ENCODE peak calls at places on chromosomes 5 and 9, in five cellular contexts. R is BJ, G is dorsolateral prefrontal cortex, V is tibial artery, L is endothelial cell. Z is an unnamed sample.

GRCh38 chr5:3382151-3382550 is 213.5 kb upstream of the IRX1 start:
- DNase-seq in R (no peak), G (no peak), V (no peak), L (no peak), Z (no peak)

GRCh38 chr5:131265318-131265803 is 1.5 kb downstream of the CDC42SE2 start:
- DNase-seq in R (no peak), G (no peak), V (no peak), L (no peak), Z (no peak)

GRCh38 chr9:104177003-104177611 is 83.0 kb downstream of the SMC2 start:
- DNase-seq in R (no peak), G (no peak), V (no peak), L (no peak), Z (no peak)

GRCh38 chr9:69168709-69169217 is 5.3 kb upstream of the TJP2 start:
- DNase-seq in R (no peak), G (no peak), V (no peak), L (no peak), Z (no peak)

GRCh38 chr9:105405514-105406131 is 42.2 kb upstream of the FSD1L start:
- DNase-seq in R (no peak), G (no peak), V (no peak), L (no peak), Z (no peak)

GRCh38 chr5:96245401-96246091 is 187.5 kb downstream of the PCSK1 start:
- DNase-seq in R (no peak), G (no peak), V (no peak), L (no peak), Z (no peak)

GRCh38 chr5:102865510-102866314 is 110.6 kb downstream of the PAM start:
- DNase-seq in R (peak), G (peak), V (peak), L (peak), Z (peak)

GRCh38 chr5:110386782-110387181 is 339.7 kb downstream of the TMEM232 start:
- DNase-seq in R (peak), G (no peak), V (no peak), L (no peak), Z (no peak)

GRCh38 chr5:119088438-119088837 is 17.6 kb downstream of the DMXL1 start:
- DNase-seq in R (no peak), G (no peak), V (no peak), L (no peak), Z (no peak)

GRCh38 chr5:77180167-77181081 is 30.1 kb upstream of the PDE8B start:
- DNase-seq in R (no peak), G (peak), V (peak), L (peak), Z (no peak)

GRCh38 chr9:94780516-94780950 is 54.0 kb downstream of the AOPEP start:
- DNase-seq in R (no peak), G (no peak), V (no peak), L (no peak), Z (peak)

GRCh38 chr5:59732806-59733205 is 160.7 kb downstream of the PDE4D start:
- DNase-seq in R (no peak), G (no peak), V (no peak), L (no peak), Z (no peak)

GRCh38 chr5:90558344-90559192 is at the start of gene ADGRV1:
- DNase-seq in R (no peak), G (peak), V (no peak), L (peak), Z (peak)

GRCh38 chr5:159208508-159209437 is 580 bp downstream of the RNF145 start:
- DNase-seq in R (no peak), G (no peak), V (no peak), L (peak), Z (peak)

GRCh38 chr5:72445969-72446368 is 61.2 kb downstream of the ZNF366 start:
- DNase-seq in R (no peak), G (no peak), V (no peak), L (no peak), Z (no peak)

GRCh38 chr5:102863764-102864560 is 108.9 kb downstream of the PAM start:
- DNase-seq in R (no peak), G (no peak), V (no peak), L (no peak), Z (no peak)

GRCh38 chr5:161763571-161763970 is 78.0 kb downstream of the GABRA6 start:
- DNase-seq in R (no peak), G (no peak), V (no peak), L (no peak), Z (no peak)

GRCh38 chr5:110413856-110414255 is 312.6 kb downstream of the TMEM232 start:
- DNase-seq in R (no peak), G (no peak), V (no peak), L (no peak), Z (no peak)

GRCh38 chr9:69549310-69550202 is 122.6 kb downstream of the APBA1 start:
- DNase-seq in R (no peak), G (no peak), V (no peak), L (peak), Z (peak)

DNA sequence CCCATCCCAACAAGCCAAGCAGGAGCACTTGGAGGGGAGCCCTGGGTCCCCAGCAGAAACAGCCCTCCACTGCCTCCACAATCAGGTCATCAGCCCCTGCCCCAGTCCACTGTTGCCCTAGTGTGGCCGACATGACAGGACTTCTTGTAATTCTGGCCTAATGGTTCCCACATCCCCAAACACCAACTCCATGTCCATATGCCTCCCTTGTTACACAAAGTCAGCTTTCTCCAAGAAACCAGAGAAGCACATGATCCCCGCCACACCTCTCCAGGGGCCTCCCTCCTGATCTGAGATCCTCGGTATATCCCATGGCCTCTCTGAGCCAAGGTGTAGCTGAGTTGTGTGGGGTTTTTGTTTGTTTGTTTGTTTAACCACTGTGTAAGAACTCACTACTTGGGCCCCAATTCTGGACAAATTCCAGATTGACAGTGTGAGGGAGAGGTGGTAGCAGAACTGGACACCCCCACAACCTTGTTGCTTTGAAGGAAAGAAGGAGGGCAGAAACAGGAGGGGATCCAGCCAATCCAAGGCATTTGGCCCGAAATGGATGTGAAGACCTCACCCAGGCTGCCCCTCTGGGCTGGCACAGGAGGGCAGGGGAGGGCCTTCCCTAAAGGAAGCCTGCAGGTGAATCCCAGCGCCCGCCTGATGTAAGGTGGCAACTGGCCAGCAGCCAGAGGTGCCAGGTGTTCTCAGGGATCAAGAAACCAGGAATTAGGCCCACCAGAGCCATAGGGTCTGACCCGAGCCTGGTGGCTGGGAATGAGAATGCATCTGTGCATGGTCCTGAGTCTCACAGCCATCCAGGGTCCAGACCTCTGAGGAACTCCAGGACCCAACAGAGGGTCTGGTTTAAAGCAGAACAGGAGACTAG is 13.5 kb downstream of the IRF1 start:
- DNase-seq in R (no peak), G (peak), V (peak), L (no peak), Z (no peak)
- TF ChIP-seq CTCF in R (no peak), G (no peak), V (no peak), L (no peak), Z (no peak)

DNA sequence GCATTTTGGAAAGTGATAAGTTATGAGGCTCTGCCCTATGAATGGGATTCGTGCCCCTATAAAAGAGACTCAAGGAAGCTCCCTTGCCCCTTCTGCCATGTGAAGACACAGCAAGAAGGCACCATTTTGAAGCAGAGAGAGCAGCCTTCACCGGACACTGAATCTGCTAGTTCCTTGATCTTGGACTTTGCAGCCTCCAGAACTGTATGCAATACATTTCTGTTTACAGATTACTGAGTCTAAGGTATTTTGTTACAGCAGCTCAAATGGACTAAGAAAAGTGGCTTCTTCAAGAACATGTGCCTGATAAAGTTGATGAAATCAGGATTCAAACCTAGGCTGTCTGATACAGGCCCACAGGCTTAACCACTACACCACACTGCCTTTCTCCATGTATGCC is 131.6 kb upstream of the MAP3K1 start:
- DNase-seq in R (no peak), G (no peak), V (no peak), L (no peak), Z (no peak)
- TF ChIP-seq CTCF in R (no peak), G (no peak), V (no peak), L (no peak), Z (no peak)

GRCh38 chr5:150214289-150214688 is 24.4 kb downstream of the SLC6A7 start:
- DNase-seq in R (no peak), G (no peak), V (peak), L (no peak), Z (peak)
- TF ChIP-seq CTCF in R (peak), G (no peak), V (peak), L (no peak), Z (peak)

GRCh38 chr5:10235350-10235749 is 14.3 kb downstream of the ATPSCKMT start:
- DNase-seq in R (no peak), G (no peak), V (no peak), L (no peak), Z (no peak)

GRCh38 chr5:10233011-10233410 is 16.7 kb downstream of the ATPSCKMT start:
- DNase-seq in R (no peak), G (no peak), V (no peak), L (no peak), Z (no peak)

GRCh38 chr5:10229306-10230048 is 20.2 kb downstream of the ATPSCKMT start:
- DNase-seq in R (peak), G (no peak), V (no peak), L (no peak), Z (no peak)

GRCh38 chr5:10232386-10232785 is 17.3 kb downstream of the ATPSCKMT start:
- DNase-seq in R (no peak), G (no peak), V (no peak), L (no peak), Z (no peak)

GRCh38 chr5:10233505-10233904 is 16.2 kb downstream of the ATPSCKMT start:
- DNase-seq in R (peak), G (peak), V (no peak), L (peak), Z (no peak)
- TF ChIP-seq CTCF in R (peak), G (peak), V (no peak), L (no peak), Z (no peak)

DNA sequence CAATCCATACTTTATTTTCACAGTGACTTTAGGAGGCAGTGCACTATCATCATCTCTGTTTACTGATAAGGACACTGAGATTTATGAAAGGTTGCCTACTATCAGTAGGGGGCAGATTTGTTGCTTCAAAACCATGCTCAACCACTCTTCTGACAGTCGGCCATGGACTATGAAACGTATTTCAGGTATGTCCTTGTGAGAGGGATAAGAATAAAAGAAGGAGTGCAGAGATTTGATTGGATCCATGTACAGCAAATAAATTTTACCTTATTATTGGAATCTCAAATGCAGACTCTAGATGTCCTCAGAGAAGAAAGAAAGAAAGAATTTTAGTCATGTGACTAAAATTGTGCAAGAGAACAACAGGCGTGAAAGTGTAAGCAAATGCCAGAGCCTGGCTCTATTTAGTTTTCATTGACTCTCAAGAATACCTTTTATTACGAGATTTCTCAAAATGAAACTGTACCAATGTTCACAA is 296.6 kb upstream of the RASA1 start:
- DNase-seq in R (no peak), G (no peak), V (no peak), L (no peak), Z (no peak)
- TF ChIP-seq CTCF in R (peak), G (peak), V (no peak), L (no peak), Z (peak)

GRCh38 chr5:133420440-133421301 is 191.7 kb downstream of the FSTL4 start:
- DNase-seq in R (no peak), G (no peak), V (no peak), L (no peak), Z (no peak)

GRCh38 chr5:133423031-133423617 is 189.2 kb downstream of the FSTL4 start:
- DNase-seq in R (no peak), G (no peak), V (no peak), L (no peak), Z (no peak)

GRCh38 chr5:133423618-133424282 is 188.6 kb downstream of the FSTL4 start:
- DNase-seq in R (no peak), G (no peak), V (peak), L (peak), Z (peak)

GRCh38 chr5:133421806-133422205 is 190.5 kb downstream of the FSTL4 start:
- DNase-seq in R (no peak), G (no peak), V (no peak), L (no peak), Z (no peak)

GRCh38 chr5:133421394-133421793 is 190.9 kb downstream of the FSTL4 start:
- DNase-seq in R (no peak), G (no peak), V (no peak), L (peak), Z (no peak)
- TF ChIP-seq CTCF in R (peak), G (no peak), V (no peak), L (peak), Z (no peak)

Z was measured in heart right ventricle.